ENCODE peak calls at places on chromosomes 11 and 22, in six cellular contexts. R, U, N, E, V and X are unnamed samples.

GRCh38 chr11:36376315-36376887 is 80.3 kb downstream of the PRR5L start:
- DNase-seq in E (no peak), V (peak; percentile 20), R (peak; percentile 69), U (peak; percentile 46), N (peak; percentile 75), X (no peak)

GRCh38 chr22:18133452-18133851 is 16.5 kb upstream of the USP18 start:
- DNase-seq in N (no peak), U (peak; percentile 28), V (no peak), E (no peak), R (no peak), X (peak; percentile 22)

GRCh38 chr11:103727262-103727661 is 309.2 kb upstream of the DDI1 start:
- DNase-seq in N (no peak), U (no peak), V (no peak), R (no peak), E (no peak), X (no peak)

GRCh38 chr11:14185461-14185860 is 173.5 kb downstream of the RRAS2 start:
- DNase-seq in N (no peak), E (no peak), U (no peak), R (no peak), V (no peak), X (no peak)

GRCh38 chr11:131580466-131580865 is 210.1 kb downstream of the NTM start:
- DNase-seq in R (no peak), U (no peak), N (no peak), E (no peak), V (no peak), X (no peak)

GRCh38 chr22:22061085-22062077 is 78.8 kb upstream of the TOP3B start:
- DNase-seq in V (peak; percentile 56), U (peak; percentile 92), E (peak; percentile 29), N (no peak), R (no peak), X (peak; percentile 79)

GRCh38 chr11:102730036-102730815 is 5.5 kb upstream of the MMP8 start:
- DNase-seq in E (no peak), U (no peak), V (no peak), R (no peak), N (no peak), X (no peak)

GRCh38 chr11:124069429-124070401 is 28.6 kb upstream of the OR10G7 start:
- DNase-seq in U (peak; percentile 65), V (peak; percentile 53), E (peak; percentile 46), N (peak; percentile 86), R (peak; percentile 75), X (no peak)

GRCh38 chr11:10026514-10026913 is 267.5 kb downstream of the SBF2 start:
- DNase-seq in V (no peak), U (peak; percentile 60), R (no peak), N (no peak), E (no peak), X (no peak)

GRCh38 chr22:19492504-19493174 is 12.9 kb downstream of the CDC45 start:
- DNase-seq in U (no peak), R (no peak), E (no peak), N (no peak), V (no peak), X (no peak)

GRCh38 chr22:26800858-26801257 is 143.5 kb downstream of the MIAT start:
- DNase-seq in N (peak; percentile 90), U (peak; percentile 7), V (peak; percentile 44), R (no peak), E (no peak), X (no peak)

GRCh38 chr11:70090989-70091388 is 12.9 kb downstream of the ANO1 start:
- DNase-seq in N (no peak), V (no peak), R (no peak), U (no peak), E (no peak), X (no peak)

GRCh38 chr11:57641011-57641410 is 8.7 kb downstream of the YPEL4 start:
- DNase-seq in N (peak; percentile 61), V (peak; percentile 36), R (no peak), E (no peak), U (peak; percentile 40), X (no peak)

GRCh38 chr11:114442559-114442958 is 3.3 kb downstream of the REXO2 start:
- DNase-seq in E (no peak), R (no peak), U (no peak), V (no peak), N (no peak), X (no peak)

GRCh38 chr11:94048310-94048709 is 27.2 kb downstream of the HEPHL1 start:
- DNase-seq in N (no peak), U (no peak), R (no peak), V (no peak), E (no peak), X (no peak)

GRCh38 chr11:15716550-15716949 is 601.8 kb downstream of the INSC start:
- DNase-seq in N (no peak), E (no peak), V (no peak), R (no peak), U (peak; percentile 63), X (no peak)

GRCh38 chr11:117327567-117328413 is at the start of gene CEP164:
- DNase-seq in U (peak; percentile 97), E (peak; percentile 95), V (peak; percentile 94), R (peak; percentile 98), N (peak; percentile 98), X (peak; percentile 91)

GRCh38 chr11:81026008-81026407 is 1585.2 kb upstream of the TENM4 start:
- DNase-seq in U (no peak), N (no peak), V (no peak), E (no peak), R (no peak), X (no peak)

GRCh38 chr11:131495417-131495816 is 125.0 kb downstream of the NTM start:
- DNase-seq in N (no peak), U (no peak), E (peak; percentile 72), R (no peak), V (no peak), X (peak; percentile 58)

GRCh38 chr22:26367402-26368245 is 61.4 kb upstream of the ASPHD2 start:
- DNase-seq in E (peak; percentile 31), R (peak; percentile 59), V (peak; percentile 49), U (peak; percentile 63), N (peak; percentile 93), X (no peak)

GRCh38 chr11:108516125-108516524 is 17.9 kb upstream of the POGLUT3 start:
- DNase-seq in V (no peak), R (no peak), E (no peak), N (no peak), U (no peak), X (no peak)

GRCh38 chr11:73296501-73297230 is 11.4 kb upstream of the ARHGEF17 start:
- DNase-seq in V (no peak), N (no peak), U (no peak), R (no peak), E (no peak), X (no peak)

GRCh38 chr11:115924744-115925567 is 420.7 kb upstream of the CADM1 start:
- DNase-seq in V (no peak), E (no peak), U (peak; percentile 55), N (no peak), R (no peak), X (no peak)

GRCh38 chr11:587978-588380 is 11.7 kb downstream of the PHRF1 start:
- DNase-seq in E (no peak), V (peak; percentile 73), R (peak; percentile 86), N (no peak), U (peak; percentile 86), X (no peak)

GRCh38 chr11:69801513-69802335 is 17.5 kb downstream of the FGF3 start:
- DNase-seq in U (peak; percentile 12), R (peak; percentile 55), N (peak; percentile 88), V (peak; percentile 32), E (peak; percentile 24), X (no peak)

GRCh38 chr22:37775785-37776638 is 31.7 kb upstream of the GCAT start:
- DNase-seq in R (no peak), V (no peak), U (peak; percentile 86), N (no peak), E (no peak), X (no peak)

GRCh38 chr11:115717215-115717584 is 213.0 kb upstream of the CADM1 start:
- DNase-seq in U (no peak), N (no peak), V (no peak), E (no peak), R (no peak), X (no peak)

GRCh38 chr22:34067031-34067430 is 146.8 kb upstream of the LARGE1 start:
- DNase-seq in R (no peak), N (no peak), V (no peak), U (no peak), E (no peak), X (no peak)

GRCh38 chr11:65859134-65859811 is 960 bp upstream of the MUS81 start:
- DNase-seq in N (peak; percentile 100), V (peak; percentile 99), E (peak; percentile 98), R (peak; percentile 100), U (peak; percentile 99), X (peak; percentile 93)
- TF ChIP-seq CTCF in N (peak; percentile 55), V (no peak), E (no peak), R (no peak), U (peak; percentile 13), X (no peak)

GRCh38 chr11:22832315-22833041 is 2.9 kb upstream of the SVIP start:
- DNase-seq in N (no peak), R (no peak), E (no peak), U (peak; percentile 34), V (peak; percentile 15), X (no peak)

GRCh38 chr11:22828373-22828772 is 1.2 kb downstream of the SVIP start:
- DNase-seq in N (no peak), U (no peak), V (no peak), R (no peak), E (no peak), X (no peak)

GRCh38 chr11:22830082-22830414 is 447 bp upstream of the SVIP start:
- DNase-seq in U (no peak), R (no peak), E (no peak), N (no peak), V (no peak), X (no peak)

DNA sequence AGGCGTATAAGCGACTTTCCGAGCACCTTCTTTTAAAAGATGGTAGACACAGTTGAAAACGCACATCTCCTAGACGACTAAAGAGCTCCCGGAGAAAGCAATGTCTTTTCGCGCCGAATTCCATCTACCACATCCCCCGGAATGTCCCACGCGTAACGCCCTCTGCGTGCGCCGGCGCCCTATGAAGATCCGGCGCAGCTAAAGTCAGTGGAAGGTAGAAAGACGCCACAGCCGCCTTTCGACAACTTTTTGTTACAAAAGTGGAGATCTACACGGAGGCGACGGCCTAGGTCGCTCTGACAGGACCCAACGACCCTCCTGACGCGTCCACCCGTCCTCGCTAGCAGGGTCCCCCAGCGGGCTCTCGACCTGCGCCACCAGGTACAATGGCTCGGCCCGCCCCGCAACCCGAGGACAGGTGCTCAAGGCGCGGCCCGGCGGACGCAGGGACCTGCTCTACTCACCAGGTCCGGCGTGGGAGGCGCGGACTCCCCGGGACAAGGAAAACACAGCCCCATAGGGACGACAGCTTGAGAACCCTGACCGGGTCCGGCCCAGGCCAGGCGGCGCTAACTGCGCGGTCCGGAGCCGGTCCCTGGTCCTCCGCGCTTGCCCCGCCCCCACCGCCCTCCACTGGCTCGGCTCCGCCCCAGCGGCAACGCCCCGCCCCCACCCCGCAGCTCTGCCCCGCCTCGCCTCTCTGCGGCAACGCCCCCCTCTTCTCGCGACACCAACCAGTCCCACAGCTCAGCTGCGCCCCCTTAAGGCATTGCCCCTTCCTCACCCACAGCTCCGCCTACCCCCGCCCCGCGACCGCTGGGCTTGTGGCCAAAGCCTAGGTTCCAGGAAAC is at the start of gene SVIP:
- DNase-seq in V (peak; percentile 93), E (peak; percentile 99), N (peak; percentile 96), R (peak; percentile 98), U (peak; percentile 92), X (peak; percentile 89)
- TF ChIP-seq CTCF in V (peak; percentile 58), E (peak; percentile 88), N (peak; percentile 89), R (peak; percentile 57), U (peak; percentile 43), X (peak; percentile 93)

GRCh38 chr11:113173023-113173594 is 141.3 kb upstream of the TTC12 start:
- DNase-seq in V (no peak), U (no peak), N (no peak), E (no peak), R (no peak), X (no peak)
- TF ChIP-seq CTCF in V (no peak), U (no peak), N (no peak), E (no peak), R (no peak), X (no peak)

GRCh38 chr11:132858203-132858602 is 674.1 kb downstream of the OPCML start:
- DNase-seq in N (peak; percentile 83), R (no peak), U (peak; percentile 25), E (no peak), V (peak; percentile 18), X (no peak)
- TF ChIP-seq CTCF in N (peak; percentile 54), R (peak; percentile 34), U (peak; percentile 19), E (no peak), V (no peak), X (peak; percentile 1)